ENCODE peak calls at places on chromosomes 2 and 18, in six cellular contexts. J, Q, W, T, I and N are unnamed samples.

GRCh38 chr18:51236225-51236624 is 38.7 kb upstream of the MEX3C start:
- DNase-seq in J (no peak), Q (no peak), W (peak; percentile 39), T (no peak), I (no peak), N (no peak)

GRCh38 chr2:27264253-27264752 is 1.5 kb upstream of the SLC30A3 start:
- DNase-seq in J (no peak), Q (no peak), W (no peak), T (no peak), I (no peak), N (no peak)

GRCh38 chr2:219627105-219628100 is at the start of gene SLC4A3:
- DNase-seq in J (no peak), Q (no peak), W (no peak), T (no peak), I (no peak), N (peak; percentile 41)

GRCh38 chr2:73984203-73984921 is at the start of gene TET3:
- DNase-seq in J (peak; percentile 52), Q (no peak), W (no peak), T (peak; percentile 59), I (peak; percentile 38), N (peak; percentile 79)

GRCh38 chr18:12776821-12777471 is 74.1 kb downstream of the PSMG2 start:
- DNase-seq in J (no peak), Q (no peak), W (no peak), T (no peak), I (no peak), N (no peak)

GRCh38 chr2:108449410-108450200 is 599 bp downstream of the GCC2 start:
- DNase-seq in J (peak; percentile 4), Q (peak; percentile 37), W (no peak), T (no peak), I (no peak), N (no peak)

GRCh38 chr2:26758790-26759321 is 5.2 kb upstream of the SLC35F6 start:
- DNase-seq in J (no peak), Q (no peak), W (no peak), T (no peak), I (no peak), N (no peak)

GRCh38 chr2:50840346-50841124 is 191.4 kb downstream of the NRXN1 start:
- DNase-seq in J (no peak), Q (no peak), W (no peak), T (no peak), I (no peak), N (no peak)

GRCh38 chr2:11099122-11100065 is 55.9 kb upstream of the SLC66A3 start:
- DNase-seq in J (no peak), Q (no peak), W (no peak), T (no peak), I (peak; percentile 24), N (no peak)

GRCh38 chr2:15115786-15116185 is 445.3 kb downstream of the NBAS start:
- DNase-seq in J (no peak), Q (no peak), W (peak; percentile 95), T (no peak), I (no peak), N (no peak)

GRCh38 chr2:439540-440465 is 151.9 kb upstream of the ALKAL2 start:
- DNase-seq in J (peak; percentile 20), Q (no peak), W (no peak), T (no peak), I (peak; percentile 31), N (no peak)

GRCh38 chr2:105576440-105577241 is 168.1 kb upstream of the NCK2 start:
- DNase-seq in J (no peak), Q (no peak), W (no peak), T (peak; percentile 44), I (no peak), N (no peak)

GRCh38 chr2:134683561-134684112 is 35.2 kb downstream of the TMEM163 start:
- DNase-seq in J (no peak), Q (no peak), W (no peak), T (no peak), I (no peak), N (no peak)

GRCh38 chr2:152375174-152375573 is 40.2 kb downstream of the FMNL2 start:
- DNase-seq in J (no peak), Q (no peak), W (no peak), T (no peak), I (no peak), N (no peak)

GRCh38 chr2:86781363-86781762 is 9.3 kb downstream of the CD8A start:
- DNase-seq in J (no peak), Q (no peak), W (no peak), T (no peak), I (no peak), N (no peak)

GRCh38 chr2:173119069-173119807 is 43.6 kb downstream of the MAP3K20 start:
- DNase-seq in J (no peak), Q (no peak), W (no peak), T (no peak), I (no peak), N (peak; percentile 38)

GRCh38 chr18:36635414-36636096 is 193.2 kb downstream of the TPGS2 start:
- DNase-seq in J (no peak), Q (no peak), W (no peak), T (no peak), I (no peak), N (no peak)

GRCh38 chr2:72789241-72789640 is 36.6 kb downstream of the EXOC6B start:
- DNase-seq in J (no peak), Q (no peak), W (no peak), T (no peak), I (no peak), N (no peak)

GRCh38 chr2:68937346-68938055 is 15.2 kb downstream of the GKN2 start:
- DNase-seq in J (no peak), Q (no peak), W (no peak), T (no peak), I (no peak), N (no peak)

GRCh38 chr2:229511524-229511923 is 202.8 kb downstream of the DNER start:
- DNase-seq in J (no peak), Q (no peak), W (no peak), T (no peak), I (no peak), N (no peak)

GRCh38 chr2:226151157-226151556 is 648.5 kb downstream of the IRS1 start:
- DNase-seq in J (no peak), Q (no peak), W (no peak), T (peak; percentile 35), I (no peak), N (no peak)

GRCh38 chr2:241314181-241314932 is 1.1 kb downstream of the HDLBP start:
- DNase-seq in J (no peak), Q (no peak), W (no peak), T (no peak), I (peak; percentile 50), N (no peak)

GRCh38 chr18:44791520-44791919 is 110.8 kb downstream of the SETBP1 start:
- DNase-seq in J (no peak), Q (no peak), W (no peak), T (peak; percentile 32), I (no peak), N (no peak)

GRCh38 chr2:96878171-96878570 is 8.3 kb upstream of the SEMA4C start:
- DNase-seq in J (no peak), Q (no peak), W (no peak), T (no peak), I (no peak), N (no peak)

GRCh38 chr2:173016451-173016850 is 59.2 kb upstream of the MAP3K20 start:
- DNase-seq in J (no peak), Q (no peak), W (no peak), T (no peak), I (no peak), N (no peak)

GRCh38 chr2:222594679-222595078 is 61.2 kb downstream of the FARSB start:
- DNase-seq in J (no peak), Q (no peak), W (no peak), T (no peak), I (no peak), N (no peak)

GRCh38 chr2:127067620-127068350 is 39.2 kb downstream of the BIN1 start:
- DNase-seq in J (peak; percentile 83), Q (peak; percentile 49), W (no peak), T (no peak), I (peak; percentile 76), N (peak; percentile 87)

GRCh38 chr2:142877265-142877756 is at the start of gene KYNU:
- DNase-seq in J (no peak), Q (no peak), W (no peak), T (no peak), I (no peak), N (no peak)

GRCh38 chr2:161576421-161576820 is 47.8 kb upstream of the SLC4A10 start:
- DNase-seq in J (no peak), Q (no peak), W (no peak), T (no peak), I (no peak), N (no peak)

GRCh38 chr2:144078091-144078490 is 441.8 kb downstream of the ZEB2 start:
- DNase-seq in J (no peak), Q (no peak), W (no peak), T (no peak), I (no peak), N (no peak)

GRCh38 chr2:37156857-37157714 is at the start of gene EIF2AK2:
- DNase-seq in J (peak; percentile 77), Q (peak; percentile 79), W (peak; percentile 41), T (peak; percentile 88), I (peak; percentile 64), N (peak; percentile 94)

GRCh38 chr2:71060871-71061270 is 7.6 kb upstream of the NAGK start:
- DNase-seq in J (no peak), Q (no peak), W (no peak), T (no peak), I (no peak), N (no peak)

GRCh38 chr18:74840492-74841167 is 243.0 kb downstream of the ZNF407 start:
- DNase-seq in J (no peak), Q (no peak), W (no peak), T (no peak), I (no peak), N (no peak)

GRCh38 chr2:54577944-54578667 is 122.0 kb downstream of the SPTBN1 start:
- DNase-seq in J (no peak), Q (no peak), W (no peak), T (no peak), I (no peak), N (no peak)

GRCh38 chr2:24731923-24732322 is 61.3 kb downstream of the PTRHD1 start:
- DNase-seq in J (no peak), Q (no peak), W (no peak), T (no peak), I (no peak), N (no peak)

GRCh38 chr2:207502199-207502598 is 27.6 kb upstream of the CREB1 start:
- DNase-seq in J (no peak), Q (no peak), W (no peak), T (peak; percentile 75), I (no peak), N (no peak)